ENCODE peak calls at places on chromosomes 11 and 22, in eight cellular contexts. T is SK-N-SH, I is thoracic aorta, R is GM23338, U is cardiac muscle cell, F is left ventricle myocardium inferior, J is mucosa of descending colon, V is tibial artery. D is an unnamed sample. For H3K4me1, the result is how much of the 10 kb centered on the place peaks cover.

GRCh38 chr11:75626692-75627536 is 41.9 kb downstream of the MAP6 start:
- DNase-seq in T (peak), I (no peak), R (no peak), U (no peak), F (no peak), J (no peak), V (no peak), D (no peak)

GRCh38 chr11:108984548-108984947 is 319.7 kb downstream of the DDX10 start:
- DNase-seq in T (no peak), I (no peak), R (no peak), U (no peak), F (no peak), J (no peak), V (no peak), D (no peak)

GRCh38 chr11:32071811-32072210 is 19.1 kb upstream of the RCN1 start:
- DNase-seq in T (peak), I (no peak), R (peak), U (peak), F (no peak), J (no peak), V (no peak), D (no peak)

GRCh38 chr11:15202626-15203025 is 87.9 kb downstream of the INSC start:
- DNase-seq in T (peak), I (no peak), R (no peak), U (no peak), F (no peak), J (no peak), V (no peak), D (no peak)

GRCh38 chr22:34454598-34454997 is 534.3 kb upstream of the LARGE1 start:
- DNase-seq in T (no peak), I (no peak), R (no peak), U (no peak), F (no peak), J (no peak), V (no peak), D (no peak)

GRCh38 chr11:34840736-34841386 is 75.3 kb downstream of the APIP start:
- DNase-seq in T (peak), I (no peak), R (peak), U (peak), F (no peak), J (no peak), V (no peak), D (no peak)

GRCh38 chr11:122101625-122102291 is 14.3 kb downstream of the BLID start:
- DNase-seq in T (peak), I (peak), R (peak), U (peak), F (peak), J (peak), V (peak), D (no peak)

GRCh38 chr11:26936109-26936508 is 57.8 kb upstream of the FIBIN start:
- DNase-seq in T (no peak), I (no peak), R (no peak), U (no peak), F (no peak), J (no peak), V (no peak), D (no peak)

GRCh38 chr22:46592390-46592872 is 27.8 kb upstream of the GRAMD4 start:
- DNase-seq in T (no peak), I (no peak), R (no peak), U (no peak), F (peak), J (peak), V (peak), D (peak)

GRCh38 chr22:23164091-23164490 is 16.2 kb upstream of the BCR start:
- DNase-seq in T (no peak), I (no peak), R (no peak), U (no peak), F (no peak), J (no peak), V (no peak), D (no peak)

GRCh38 chr22:48842583-48842945 is 985.1 kb downstream of the BRD1 start:
- DNase-seq in T (no peak), I (no peak), R (no peak), U (no peak), F (no peak), J (peak), V (no peak), D (peak)

GRCh38 chr11:125773516-125773915 is 5.1 kb downstream of the PATE2 start:
- DNase-seq in T (no peak), I (no peak), R (no peak), U (no peak), F (no peak), J (no peak), V (no peak), D (no peak)

GRCh38 chr11:10492084-10492483 is 37.0 kb downstream of the AMPD3 start:
- DNase-seq in T (no peak), I (no peak), R (no peak), U (no peak), F (no peak), J (no peak), V (no peak), D (no peak)

GRCh38 chr11:104650234-104650633 is 248.0 kb downstream of the CASP12 start:
- DNase-seq in T (no peak), I (no peak), R (peak), U (no peak), F (no peak), J (no peak), V (no peak), D (no peak)

GRCh38 chr22:33426451-33426850 is 368.3 kb upstream of the SYN3 start:
- DNase-seq in T (no peak), I (no peak), R (no peak), U (no peak), F (no peak), J (no peak), V (no peak), D (no peak)

GRCh38 chr11:73818838-73819237 is 31.2 kb downstream of the MRPL48 start:
- DNase-seq in T (peak), I (no peak), R (peak), U (no peak), F (no peak), J (no peak), V (no peak), D (no peak)

GRCh38 chr22:19806213-19807160 is 45.9 kb downstream of the TBX1 start:
- DNase-seq in T (peak), I (no peak), R (no peak), U (no peak), F (peak), J (peak), V (peak), D (peak)

GRCh38 chr22:22465094-22465602 is 43.4 kb downstream of the ZNF280B start:
- DNase-seq in T (no peak), I (no peak), R (no peak), U (no peak), F (no peak), J (no peak), V (no peak), D (no peak)

GRCh38 chr11:133082453-133082781 is 449.9 kb downstream of the OPCML start:
- DNase-seq in T (no peak), I (peak), R (peak), U (no peak), F (peak), J (no peak), V (no peak), D (no peak)
- H3K4me3 ChIP-seq in T (no peak), I (no peak), R (peak), U (peak), F (peak), J (no peak), V (peak), D (no peak)

DNA sequence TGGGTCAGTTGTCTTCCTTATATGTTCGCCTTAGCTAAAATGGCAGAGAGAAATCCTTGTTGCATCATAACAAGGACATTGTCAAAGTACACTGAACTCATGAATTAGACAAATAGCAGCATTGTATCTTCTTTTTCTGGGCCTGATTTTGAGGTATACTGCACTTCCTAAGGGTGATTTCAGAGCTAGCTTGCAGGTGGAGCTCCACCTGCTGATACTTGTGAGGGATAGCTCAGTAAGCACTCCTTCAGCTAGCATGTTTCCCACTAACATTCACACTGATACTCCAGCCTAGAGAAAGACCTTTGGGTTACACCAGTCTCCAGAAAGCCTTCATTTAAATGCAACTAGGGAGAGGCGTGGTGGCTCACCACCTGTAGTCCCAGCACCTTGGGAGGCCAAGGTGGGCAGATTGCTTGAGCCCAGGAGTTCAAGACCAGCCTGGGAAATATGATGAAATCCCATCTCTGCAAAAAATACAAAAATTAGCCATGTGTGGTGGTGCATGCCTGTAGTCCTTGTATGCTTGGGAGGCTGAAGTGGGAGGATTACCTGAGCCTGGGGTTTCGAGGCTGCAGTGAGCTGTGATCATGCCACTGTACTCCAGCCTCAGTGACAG is 29.8 kb downstream of the JAM3 start:
- DNase-seq in T (no peak), I (no peak), R (peak), U (peak), F (no peak), J (no peak), V (no peak), D (no peak)
- H3K4me1 ChIP-seq in T (under half), I (under half), R (under half), U (under half), F (under half), J (under half), V (under half), D (under half)

GRCh38 chr11:64359712-64360402 is 895 bp downstream of the RPS6KA4 start:
- DNase-seq in T (peak), I (no peak), R (peak), U (no peak), F (no peak), J (peak), V (no peak), D (no peak)
- TF ChIP-seq CTCF in T (no peak), I (no peak), R (peak), U (no peak), F (no peak), J (no peak), V (no peak), D (no peak)

DNA sequence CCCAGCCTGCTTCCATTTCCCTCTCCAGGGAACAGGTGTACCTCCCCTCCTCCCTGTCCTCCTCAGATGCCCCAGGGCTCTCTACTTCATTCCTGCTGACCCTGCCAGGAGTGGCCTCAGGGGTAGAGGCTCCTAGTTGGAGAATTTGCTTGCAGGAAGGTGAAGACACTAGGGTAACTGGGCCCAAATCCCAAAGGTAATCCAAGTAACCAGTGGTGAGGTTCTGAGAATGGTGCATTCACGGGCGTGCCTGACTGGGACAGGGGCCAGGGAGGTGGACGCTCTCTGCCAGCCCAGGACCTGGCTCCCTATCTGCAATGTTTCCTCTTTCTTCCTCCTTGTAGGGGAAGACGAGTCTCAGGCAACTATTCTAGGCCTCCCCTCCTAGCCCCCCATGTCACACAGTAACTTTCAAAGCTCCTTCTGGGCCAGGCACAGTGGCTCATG is 2.9 kb downstream of the SLC35C1 start:
- DNase-seq in T (no peak), I (no peak), R (no peak), U (no peak), F (no peak), J (no peak), V (peak), D (no peak)
- H3K4me3 ChIP-seq in T (no peak), I (peak), R (peak), U (no peak), F (no peak), J (no peak), V (peak), D (no peak)

D was measured in spleen.